ENCODE peak calls at places on chromosomes 3 and 15, in ten cellular contexts. A is activated CD8-positive, alpha-beta memory T cell treated with anti-CD3 and anti-CD28 coated beads, Interleukin-2, amount 50 U/mL, for 4 hours; Q is gastrocnemius medialis; C is T-helper 9 cell; I is substantia nigra; R is activated gamma-delta T cell treated with Interleukin-2 at 50 U/mL for 16 hours; Z is fibroblast of lung; U is progenitor cell of endocrine pancreas; F is C1 segment of cervical spinal cord; J is lower lobe of right lung. K is an unnamed sample.

GRCh38 chr3:50205719-50206276 is 727 bp downstream of the SLC38A3 start:
- DNase-seq in I (no peak), J (peak), R (peak), F (no peak), C (no peak), A (no peak), U (no peak), Q (peak), Z (no peak), K (peak)

GRCh38 chr3:50221413-50222168 is 14.4 kb upstream of the GNAI2 start:
- DNase-seq in F (no peak), U (no peak), A (no peak), I (no peak), Z (no peak), Q (no peak), C (no peak), R (no peak), J (no peak), K (no peak)

GRCh38 chr3:15386352-15386751 is 41.0 kb downstream of the METTL6 start:
- DNase-seq in Z (no peak), R (no peak), A (no peak), J (no peak), C (no peak), Q (no peak), U (no peak), I (no peak), F (no peak), K (peak)

GRCh38 chr15:74725241-74725774 is at the start of gene CYP1A1:
- DNase-seq in J (peak), F (peak), Z (no peak), U (no peak), A (peak), R (peak), C (peak), Q (no peak), I (no peak), K (peak)

GRCh38 chr15:73924258-73924921 is 1.9 kb upstream of the LOXL1 start:
- DNase-seq in Z (peak), U (no peak), A (no peak), Q (no peak), C (no peak), J (peak), F (no peak), R (no peak), I (no peak), K (no peak)

GRCh38 chr3:104604326-104605010 is 762.2 kb upstream of the ALCAM start:
- DNase-seq in I (no peak), R (no peak), C (no peak), J (no peak), F (no peak), U (no peak), Z (peak), A (no peak), Q (no peak), K (no peak)

GRCh38 chr3:4834403-4834866 is 144.8 kb upstream of the BHLHE40 start:
- DNase-seq in Z (no peak), Q (no peak), J (peak), A (peak), F (no peak), I (no peak), U (no peak), C (peak), R (peak), K (peak)

GRCh38 chr3:149808209-149808829 is 4.7 kb upstream of the RNF13 start:
- DNase-seq in Z (peak), F (peak), I (peak), Q (peak), J (peak), U (peak), C (peak), A (peak), R (peak), K (peak)

GRCh38 chr3:141191097-141191749 is 40.4 kb upstream of the PXYLP1 start:
- DNase-seq in C (no peak), J (no peak), Q (no peak), A (no peak), F (no peak), Z (peak), R (no peak), U (no peak), I (no peak), K (no peak)

GRCh38 chr3:21912656-21913055 is 161.6 kb upstream of the ZNF385D start:
- DNase-seq in I (no peak), J (no peak), Z (peak), C (no peak), F (no peak), Q (no peak), U (no peak), A (no peak), R (no peak), K (no peak)

GRCh38 chr3:78868570-78868969 is 899.2 kb downstream of the ROBO1 start:
- DNase-seq in Z (no peak), Q (no peak), J (no peak), I (no peak), A (no peak), F (no peak), U (no peak), C (no peak), R (no peak), K (no peak)

GRCh38 chr3:31908391-31909097 is 72.5 kb downstream of the OSBPL10 start:
- DNase-seq in J (no peak), C (no peak), A (no peak), I (no peak), Z (peak), Q (no peak), R (no peak), F (no peak), U (no peak), K (no peak)

GRCh38 chr3:111720681-111721380 is 125.7 kb upstream of the ZBED2 start:
- DNase-seq in J (no peak), I (no peak), A (no peak), Z (no peak), R (no peak), U (no peak), C (no peak), Q (no peak), F (no peak), K (no peak)

GRCh38 chr3:133905376-133905775 is 9.7 kb upstream of the RAB6B start:
- DNase-seq in C (no peak), Q (no peak), J (no peak), I (no peak), R (no peak), F (no peak), A (no peak), U (no peak), Z (no peak), K (no peak)

GRCh38 chr15:74345051-74345450 is 22.4 kb downstream of the CYP11A1 start:
- DNase-seq in Z (no peak), F (no peak), C (no peak), A (no peak), U (no peak), Q (no peak), R (no peak), J (peak), I (no peak), K (no peak)

GRCh38 chr3:42975955-42976354 is 3.2 kb upstream of the GASK1A start:
- DNase-seq in J (no peak), I (no peak), A (no peak), F (no peak), R (no peak), U (no peak), C (no peak), Q (no peak), Z (no peak), K (no peak)

GRCh38 chr3:179071569-179072397 is at the start of gene ZMAT3:
- DNase-seq in A (peak), U (peak), Z (peak), R (peak), F (peak), C (peak), I (peak), Q (peak), J (peak), K (peak)

GRCh38 chr3:98875535-98875934 is 26.0 kb downstream of the DCBLD2 start:
- DNase-seq in U (no peak), A (no peak), Q (no peak), R (no peak), I (no peak), C (no peak), F (no peak), Z (no peak), J (no peak), K (no peak)

GRCh38 chr3:112013058-112013783 is 14.5 kb downstream of the TAGLN3 start:
- DNase-seq in I (peak), C (peak), Q (peak), J (peak), Z (peak), A (peak), F (peak), R (peak), U (peak), K (peak)

K was measured in RPMI8226.